ENCODE peak calls at places on chromosomes 4 and X, in five cellular contexts. I is right lobe of liver, E is IMR-90, R is testis, J is uterus. P is an unnamed sample.

GRCh38 chr4:96630839-96631238 is 790.9 kb downstream of the PDHA2 start:
- DNase-seq in I (no peak), R (no peak), J (no peak), E (no peak), P (no peak)

GRCh38 chr4:24642941-24643628 is 58.7 kb upstream of the DHX15 start:
- DNase-seq in J (no peak), I (no peak), R (no peak), E (peak; percentile 85), P (no peak)

GRCh38 chr4:183424109-183424751 is 20.2 kb upstream of the CDKN2AIP start:
- DNase-seq in I (no peak), E (no peak), R (no peak), J (no peak), P (no peak)

GRCh38 chrX:110403839-110404238 is 45.2 kb downstream of the RTL9 start:
- DNase-seq in E (peak; percentile 78), I (no peak), R (no peak), J (no peak), P (no peak)

GRCh38 chr4:30721353-30722091 is 1.4 kb downstream of the PCDH7 start:
- DNase-seq in I (peak; percentile 53), J (peak; percentile 53), R (no peak), E (peak; percentile 44), P (peak; percentile 62)

GRCh38 chr4:165308174-165308573 is 19.3 kb upstream of the MSMO1 start:
- DNase-seq in E (no peak), R (no peak), J (no peak), I (no peak), P (no peak)

GRCh38 chrX:104668550-104668949 is 102.6 kb downstream of the IL1RAPL2 start:
- DNase-seq in I (no peak), R (peak; percentile 20), E (peak; percentile 1), J (no peak), P (no peak)

GRCh38 chrX:153945956-153946909 is 1.8 kb upstream of the RENBP start:
- DNase-seq in E (no peak), J (no peak), R (no peak), I (no peak), P (no peak)

GRCh38 chr4:140937866-140938265 is 181.7 kb upstream of the TBC1D9 start:
- DNase-seq in E (peak; percentile 80), R (no peak), J (no peak), I (no peak), P (no peak)

GRCh38 chrX:107537815-107538214 is 88.4 kb downstream of the FRMPD3 start:
- DNase-seq in R (peak; percentile 50), J (no peak), I (no peak), E (peak; percentile 50), P (no peak)

GRCh38 chrX:68415289-68415688 is 18.0 kb downstream of the OPHN1 start:
- DNase-seq in R (no peak), E (peak; percentile 64), J (no peak), I (no peak), P (peak; percentile 70)

GRCh38 chrX:49249616-49250015 is 14.3 kb downstream of the CCDC22 start:
- DNase-seq in J (no peak), R (no peak), E (no peak), I (no peak), P (no peak)

GRCh38 chr4:183798249-183798920 is 106.7 kb upstream of the STOX2 start:
- DNase-seq in J (no peak), E (no peak), R (peak; percentile 33), I (no peak), P (no peak)

GRCh38 chr4:18014269-18014668 is 7.3 kb downstream of the LCORL start:
- DNase-seq in R (no peak), E (no peak), I (no peak), J (no peak), P (no peak)

GRCh38 chr4:168480991-168481588 is 798 bp upstream of the DDX60L start:
- DNase-seq in E (peak; percentile 85), I (no peak), R (peak; percentile 31), J (no peak), P (no peak)

GRCh38 chrX:109952050-109952449 is 50.9 kb upstream of the TMEM164 start:
- DNase-seq in I (no peak), J (no peak), E (no peak), R (no peak), P (no peak)

GRCh38 chrX:11893933-11894710 is 136.1 kb downstream of the MSL3 start:
- DNase-seq in E (no peak), J (no peak), I (no peak), R (no peak), P (no peak)

GRCh38 chr4:101753702-101754101 is 36.8 kb upstream of the BANK1 start:
- DNase-seq in R (no peak), J (no peak), E (no peak), I (no peak), P (no peak)

GRCh38 chrX:12975999-12976558 is 1.2 kb downstream of the TMSB4X start:
- DNase-seq in E (peak; percentile 36), I (peak; percentile 70), R (peak; percentile 33), J (peak; percentile 47), P (peak; percentile 65)

GRCh38 chr4:129908117-129908516 is 812.2 kb downstream of the C4orf33 start:
- DNase-seq in R (no peak), I (no peak), J (no peak), E (no peak), P (no peak)

GRCh38 chr4:77465271-77465670 is 140.3 kb upstream of the CXCL13 start:
- DNase-seq in J (no peak), R (peak; percentile 66), I (no peak), E (no peak), P (no peak)

GRCh38 chr4:185726931-185727330 is 85.1 kb downstream of the SORBS2 start:
- DNase-seq in R (peak; percentile 40), I (peak; percentile 73), J (no peak), E (no peak), P (no peak)

GRCh38 chr4:186693159-186693815 is 30.4 kb downstream of the FAT1 start:
- DNase-seq in I (no peak), R (peak; percentile 66), J (peak; percentile 48), E (peak; percentile 87), P (peak; percentile 91)

GRCh38 chr4:8729408-8730149 is 137.0 kb downstream of the CPZ start:
- DNase-seq in E (no peak), J (no peak), I (no peak), R (no peak), P (no peak)

GRCh38 chrX:100410083-100410590 is at the start of gene PCDH19:
- DNase-seq in E (peak; percentile 17), I (peak; percentile 59), J (peak; percentile 55), R (peak; percentile 77), P (peak; percentile 82)

GRCh38 chr4:102736636-102737549 is 23.9 kb downstream of the MANBA start:
- DNase-seq in E (no peak), J (no peak), I (no peak), R (no peak), P (no peak)

DNA sequence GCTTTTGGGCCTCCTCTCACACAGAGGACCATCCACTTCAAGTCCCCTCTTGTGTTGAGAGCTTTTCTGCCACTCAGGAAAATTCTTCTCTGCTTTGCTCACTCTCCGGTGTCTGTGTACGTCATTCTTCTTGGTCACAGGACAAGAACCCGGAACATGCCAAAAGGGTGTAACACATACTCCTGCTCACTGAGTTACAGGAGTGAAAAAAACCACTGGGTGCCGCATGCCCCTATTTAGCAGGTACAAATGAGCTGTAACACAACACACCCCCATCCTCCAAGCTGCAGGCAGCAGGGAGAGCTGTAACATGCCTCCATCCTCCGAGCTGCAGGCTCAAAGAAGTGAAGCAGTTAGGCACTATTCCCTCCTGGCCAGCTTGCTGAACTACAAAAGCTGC is 13.0 kb upstream of the CXCL2 start:
- DNase-seq in I (no peak), J (no peak), R (no peak), E (peak; percentile 36), P (no peak)
- H3K4me1 ChIP-seq in I (peaks cover 28% of the 10 kb centered on the region), J (no peaks in the 10 kb centered on the region), R (peaks cover 5% of the 10 kb centered on the region), E (peaks cover 10% of the 10 kb centered on the region), P (peaks cover 8% of the 10 kb centered on the region)

DNA sequence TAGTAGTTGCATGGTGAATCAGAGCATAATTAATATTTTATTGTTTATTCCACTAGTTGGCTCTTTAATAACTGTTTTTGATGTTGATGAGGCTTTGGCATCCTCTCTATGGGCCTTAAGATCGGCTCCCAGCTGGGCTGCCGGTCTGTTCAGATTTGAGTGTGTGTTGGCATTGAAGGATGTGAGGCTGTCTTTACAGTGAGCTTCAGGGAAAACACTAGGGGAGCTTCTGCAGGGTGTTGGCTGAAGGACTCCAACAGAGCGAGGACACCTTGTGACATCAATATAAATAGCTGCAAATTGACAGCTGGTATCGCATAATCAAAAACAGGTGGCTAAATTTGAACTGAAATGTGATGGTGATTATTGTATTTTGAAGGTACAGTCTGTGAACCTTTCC is 322.0 kb downstream of the FSTL5 start:
- DNase-seq in R (no peak), I (no peak), J (no peak), E (no peak), P (no peak)
- H3K27ac ChIP-seq in R (no peak overlapping the region), I (no peak overlapping the region), J (no peak overlapping the region), E (no peak overlapping the region), P (no peak overlapping the region)

DNA sequence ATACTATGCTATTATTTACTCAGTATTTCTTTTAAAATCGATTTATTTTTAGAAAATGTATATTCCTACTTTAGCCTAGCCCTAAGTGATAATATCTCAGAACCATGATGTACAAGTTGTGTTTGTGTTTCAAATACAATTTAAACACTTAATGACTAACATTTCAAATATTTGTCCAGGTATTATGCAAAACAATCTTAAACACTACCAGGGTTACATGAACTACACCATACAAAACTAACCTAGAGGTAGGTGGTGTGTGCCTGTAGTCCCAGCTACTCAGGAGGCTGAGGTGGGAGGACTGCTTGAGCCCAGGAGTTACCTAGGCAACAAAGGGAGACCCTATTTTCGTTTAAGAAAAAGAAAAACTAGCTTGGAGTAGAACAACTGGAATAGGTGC is 83.0 kb upstream of the TMEM33 start:
- DNase-seq in R (no peak), J (no peak), I (no peak), E (no peak), P (no peak)
- H3K27me3 ChIP-seq in R (no peaks in the 10 kb centered on the region), J (no peaks in the 10 kb centered on the region), I (no peaks in the 10 kb centered on the region), E (peaks cover 1% of the 10 kb centered on the region), P (no peaks in the 10 kb centered on the region)

GRCh38 chr4:113691676-113692075 is 69.9 kb downstream of the CAMK2D start:
- DNase-seq in J (no peak), I (no peak), E (no peak), R (no peak), P (no peak)
- H3K4me1 ChIP-seq in J (no peaks in the 10 kb centered on the region), I (peaks cover 9% of the 10 kb centered on the region), E (peaks cover 6% of the 10 kb centered on the region), R (peaks cover 25% of the 10 kb centered on the region), P (no peaks in the 10 kb centered on the region)

DNA sequence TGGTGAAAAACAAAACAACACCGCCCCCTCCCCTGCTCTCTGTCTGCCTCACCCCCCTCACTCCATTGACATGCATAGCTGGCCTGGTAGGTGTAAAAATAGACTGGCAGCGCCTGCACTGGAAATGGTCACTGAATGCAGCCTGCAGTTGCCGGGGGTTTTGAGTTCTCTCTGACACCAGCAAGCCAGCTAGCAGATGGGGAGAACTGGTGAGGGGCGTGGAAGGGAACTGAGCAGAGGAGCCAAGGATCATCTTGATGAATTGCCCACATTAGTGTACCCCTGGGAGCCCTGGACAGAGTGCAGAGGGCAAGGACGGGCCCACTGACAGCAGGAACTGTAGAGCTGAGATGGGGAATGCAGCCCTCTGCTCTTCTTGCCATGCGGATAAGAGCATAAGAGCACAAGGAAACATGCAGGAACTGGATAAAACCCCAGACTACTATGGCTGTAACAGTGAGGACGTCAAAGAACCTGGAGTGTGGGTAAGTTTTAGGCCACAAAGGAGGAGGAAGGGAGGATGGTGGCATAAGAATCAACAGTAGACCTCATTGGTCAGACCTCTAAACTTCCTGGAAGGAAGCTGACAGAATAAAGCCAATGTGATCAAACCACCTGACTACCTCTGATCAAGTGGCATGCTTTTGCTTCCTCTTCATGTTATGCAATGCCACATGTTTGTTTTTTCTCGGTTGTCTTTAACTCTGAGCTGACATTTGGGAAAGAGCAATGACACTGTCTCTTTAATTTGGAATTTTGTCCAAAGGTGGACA is 96.3 kb downstream of the ANK2 start:
- DNase-seq in R (no peak), J (no peak), E (no peak), I (no peak), P (no peak)
- H3K27ac ChIP-seq in R (no peak overlapping the region), J (peak overlapping the region; percentile 2), E (no peak overlapping the region), I (peak overlapping the region; percentile 96), P (no peak overlapping the region)

GRCh38 chrX:127574829-127575228 is 477.4 kb downstream of the ACTRT1 start:
- DNase-seq in I (no peak), J (no peak), E (no peak), R (no peak), P (no peak)
- H3K27me3 ChIP-seq in I (no peaks in the 10 kb centered on the region), J (no peaks in the 10 kb centered on the region), E (no peaks in the 10 kb centered on the region), R (no peaks in the 10 kb centered on the region), P (no peaks in the 10 kb centered on the region)